ENCODE peak calls at places on chromosomes 11 and 22, in five cellular contexts. K is body of pancreas, R is ovary, C is A549, T is HCT116. P is an unnamed sample.

GRCh38 chr11:132427611-132428010 is 1057.2 kb downstream of the NTM start:
- DNase-seq in R (no peak), K (no peak), C (no peak), T (no peak), P (no peak)

GRCh38 chr22:50687829-50688228 is 15.2 kb downstream of the SHANK3 start:
- DNase-seq in R (peak), C (no peak), T (no peak), K (no peak), P (no peak)

GRCh38 chr11:121459413-121460041 is 6.8 kb upstream of the SORL1-AS1 start:
- DNase-seq in C (no peak), K (no peak), T (no peak), R (no peak), P (no peak)

GRCh38 chr11:1303196-1303821 is 6.1 kb downstream of the TOLLIP start:
- DNase-seq in K (peak), C (no peak), R (no peak), T (no peak), P (peak)

GRCh38 chr11:27075192-27075591 is 34.6 kb downstream of the BBOX1 start:
- DNase-seq in C (no peak), R (no peak), K (no peak), T (no peak), P (no peak)

GRCh38 chr11:19843106-19843505 is 130.5 kb downstream of the NAV2 start:
- DNase-seq in R (no peak), T (no peak), C (no peak), K (no peak), P (no peak)

GRCh38 chr11:42066113-42066512 is 606.7 kb upstream of the LRRC4C start:
- DNase-seq in T (no peak), K (peak), R (no peak), C (no peak), P (no peak)

GRCh38 chr11:46050652-46051051 is 70.6 kb downstream of the PHF21A start:
- DNase-seq in T (no peak), R (no peak), K (no peak), C (no peak), P (no peak)

GRCh38 chr11:33976351-33977199 is 75.0 kb upstream of the CAPRIN1 start:
- DNase-seq in C (no peak), R (no peak), T (no peak), K (no peak), P (no peak)

GRCh38 chr11:43852057-43852636 is 28.5 kb upstream of the ALKBH3 start:
- DNase-seq in R (peak), K (peak), T (peak), C (peak), P (peak)

GRCh38 chr22:42338502-42338901 is 68.0 kb upstream of the TCF20 start:
- DNase-seq in C (no peak), R (no peak), K (no peak), T (no peak), P (no peak)

GRCh38 chr11:130139401-130139800 is 20.2 kb upstream of the ST14 start:
- DNase-seq in C (no peak), T (no peak), R (no peak), K (no peak), P (no peak)

GRCh38 chr22:29726512-29727247 is 6.9 kb downstream of the CABP7 start:
- DNase-seq in T (no peak), C (no peak), K (no peak), R (no peak), P (peak)

GRCh38 chr22:29729161-29729560 is 9.4 kb downstream of the CABP7 start:
- DNase-seq in C (no peak), K (no peak), T (no peak), R (no peak), P (no peak)

GRCh38 chr22:29724843-29725242 is 5.0 kb downstream of the CABP7 start:
- DNase-seq in K (no peak), C (no peak), R (no peak), T (no peak), P (no peak)

GRCh38 chr22:29726104-29726503 is 6.3 kb downstream of the CABP7 start:
- DNase-seq in T (no peak), C (no peak), R (no peak), K (no peak), P (no peak)

GRCh38 chr22:29727248-29727551 is 7.4 kb downstream of the CABP7 start:
- DNase-seq in K (peak), R (peak), C (peak), T (no peak), P (no peak)
- TF ChIP-seq CTCF in K (peak), R (no peak), C (peak), T (no peak), P (no peak)

DNA sequence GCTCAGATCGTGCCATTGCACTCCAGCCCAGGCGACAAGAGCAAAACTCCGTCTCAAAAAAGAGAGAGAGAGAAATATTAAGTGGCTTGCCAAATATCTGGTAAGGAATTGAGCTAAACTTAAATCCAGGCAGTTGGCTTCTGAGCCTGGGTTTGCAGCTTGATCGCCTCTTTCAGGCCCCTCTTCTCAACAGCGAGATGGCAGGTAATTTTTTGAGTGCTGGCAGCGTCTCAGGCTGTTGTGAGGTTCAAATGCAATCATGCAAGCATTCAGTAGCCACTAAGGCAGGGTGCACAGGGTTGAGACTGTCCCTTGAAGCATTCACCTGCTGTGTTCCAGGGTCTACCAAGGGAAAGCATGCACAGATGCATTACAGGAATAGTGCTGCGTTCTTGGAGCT is 670 bp upstream of the CTSF start:
- DNase-seq in T (no peak), C (no peak), K (no peak), R (no peak), P (no peak)
- H3K27ac ChIP-seq in T (no peak), C (peak), K (no peak), R (no peak), P (peak)

DNA sequence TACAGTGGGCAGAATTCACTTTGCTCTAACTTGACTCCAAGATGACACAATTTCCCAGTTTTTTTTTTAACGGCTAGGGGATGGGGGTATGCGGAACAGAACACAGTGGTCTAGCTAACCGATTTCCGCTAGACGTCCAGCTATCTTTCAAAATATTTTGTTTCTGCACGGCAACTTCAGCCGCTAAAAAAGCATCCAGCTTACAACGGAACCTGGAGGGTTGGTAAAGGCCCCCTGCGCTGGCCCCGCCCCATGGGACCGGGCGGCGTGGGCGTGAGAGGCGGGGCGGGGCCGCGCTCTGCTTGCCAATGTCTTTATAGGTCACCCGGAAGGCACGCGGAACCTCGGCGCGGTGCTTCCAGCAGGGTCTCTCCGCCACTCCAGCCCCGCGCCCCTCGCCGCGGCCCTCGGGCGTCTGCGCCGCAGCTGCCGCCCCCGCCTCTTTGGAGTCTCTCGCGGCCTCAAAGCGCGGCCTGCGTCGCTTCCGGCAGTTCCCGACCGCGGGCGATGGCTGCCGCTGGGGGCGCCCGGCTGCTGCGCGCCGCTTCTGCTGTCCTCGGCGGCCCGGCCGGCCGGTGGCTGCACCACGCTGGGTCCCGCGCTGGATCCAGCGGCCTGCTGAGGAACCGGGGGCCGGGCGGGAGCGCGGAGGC is at the start of gene FDX1:
- DNase-seq in C (peak), K (peak), T (peak), R (peak), P (peak)
- TF ChIP-seq CTCF in C (peak), K (peak), T (peak), R (peak), P (peak)

DNA sequence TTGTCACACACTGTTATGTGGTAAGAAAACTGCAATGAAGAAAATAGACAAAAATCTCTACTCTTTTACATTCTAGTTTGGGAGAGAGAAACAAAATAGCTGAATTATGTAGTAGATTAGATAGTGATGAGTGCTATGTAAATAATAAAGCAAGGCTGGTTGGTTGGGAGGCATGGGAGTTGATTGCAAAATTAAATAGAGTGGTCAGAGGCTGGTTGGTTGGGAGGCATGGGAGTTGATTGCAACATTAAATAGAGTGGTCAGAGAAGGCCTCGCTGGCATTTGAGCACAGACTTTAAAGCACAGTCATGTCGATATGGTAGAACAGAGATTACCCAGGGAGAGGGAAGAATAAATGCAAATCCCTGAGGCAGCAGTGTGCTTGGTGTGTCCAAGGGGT is 22.4 kb downstream of the SIK2 start:
- DNase-seq in R (no peak), T (no peak), K (no peak), C (no peak), P (no peak)
- H3K27ac ChIP-seq in R (no peak), T (no peak), K (no peak), C (no peak), P (no peak)